ENCODE peak calls at places on chromosomes 12 and 14, in eight cellular contexts. One of them, this sample, is unnamed.

GRCh38 chr14:98177551-98177950 is 1094.4 kb downstream of the BCL11B start:
- DNase-seq in GM12865: peak; percentile 82
- DNase-seq in left ventricle myocardium inferior: no peak
- DNase-seq in A549: no peak
- DNase-seq in PC-3: no peak
- DNase-seq in epithelial cell of esophagus: no peak
- DNase-seq in AG04449: no peak
- DNase-seq in mesothelial cell of epicardium: no peak
- DNase-seq in this sample: no peak

GRCh38 chr14:57274551-57274950 is 5.8 kb downstream of the AP5M1 start:
- DNase-seq in GM12865: no peak
- DNase-seq in left ventricle myocardium inferior: no peak
- DNase-seq in A549: no peak
- DNase-seq in PC-3: no peak
- DNase-seq in epithelial cell of esophagus: no peak
- DNase-seq in AG04449: no peak
- DNase-seq in mesothelial cell of epicardium: no peak
- DNase-seq in this sample: no peak

GRCh38 chr14:54722791-54723432 is 156.0 kb downstream of the SAMD4A start:
- DNase-seq in GM12865: peak; percentile 52
- DNase-seq in left ventricle myocardium inferior: no peak
- DNase-seq in A549: peak; percentile 31
- DNase-seq in PC-3: peak; percentile 79
- DNase-seq in epithelial cell of esophagus: peak; percentile 60
- DNase-seq in AG04449: no peak
- DNase-seq in mesothelial cell of epicardium: no peak
- DNase-seq in this sample: peak; percentile 33

GRCh38 chr14:100618763-100619320 is 31.6 kb upstream of the BEGAIN start:
- DNase-seq in GM12865: no peak
- DNase-seq in left ventricle myocardium inferior: no peak
- DNase-seq in A549: no peak
- DNase-seq in PC-3: no peak
- DNase-seq in epithelial cell of esophagus: no peak
- DNase-seq in AG04449: no peak
- DNase-seq in mesothelial cell of epicardium: no peak
- DNase-seq in this sample: no peak

GRCh38 chr12:9148926-9149325 is 33.2 kb upstream of the A2M start:
- DNase-seq in GM12865: no peak
- DNase-seq in left ventricle myocardium inferior: no peak
- DNase-seq in A549: no peak
- DNase-seq in PC-3: no peak
- DNase-seq in epithelial cell of esophagus: no peak
- DNase-seq in AG04449: no peak
- DNase-seq in mesothelial cell of epicardium: no peak
- DNase-seq in this sample: no peak

GRCh38 chr14:94564381-94564780 is 3.1 kb downstream of the SERPINA4 start:
- DNase-seq in GM12865: no peak
- DNase-seq in left ventricle myocardium inferior: no peak
- DNase-seq in A549: no peak
- DNase-seq in PC-3: no peak
- DNase-seq in epithelial cell of esophagus: no peak
- DNase-seq in AG04449: no peak
- DNase-seq in mesothelial cell of epicardium: no peak
- DNase-seq in this sample: no peak

GRCh38 chr14:78638926-78639325 is 468.8 kb downstream of the NRXN3 start:
- DNase-seq in GM12865: no peak
- DNase-seq in left ventricle myocardium inferior: no peak
- DNase-seq in A549: no peak
- DNase-seq in PC-3: no peak
- DNase-seq in epithelial cell of esophagus: no peak
- DNase-seq in AG04449: no peak
- DNase-seq in mesothelial cell of epicardium: no peak
- DNase-seq in this sample: no peak

GRCh38 chr12:225012-225411 is 11.1 kb upstream of the SLC6A12 start:
- DNase-seq in GM12865: no peak
- DNase-seq in left ventricle myocardium inferior: no peak
- DNase-seq in A549: no peak
- DNase-seq in PC-3: no peak
- DNase-seq in epithelial cell of esophagus: no peak
- DNase-seq in AG04449: no peak
- DNase-seq in mesothelial cell of epicardium: no peak
- DNase-seq in this sample: no peak

GRCh38 chr14:56212541-56212940 is 94.3 kb downstream of the PELI2 start:
- DNase-seq in GM12865: no peak
- DNase-seq in left ventricle myocardium inferior: no peak
- DNase-seq in A549: no peak
- DNase-seq in PC-3: no peak
- DNase-seq in epithelial cell of esophagus: peak; percentile 19
- DNase-seq in AG04449: no peak
- DNase-seq in mesothelial cell of epicardium: no peak
- DNase-seq in this sample: no peak

GRCh38 chr12:52805000-52805399 is 8.9 kb downstream of the KRT4 start:
- DNase-seq in GM12865: no peak
- DNase-seq in left ventricle myocardium inferior: no peak
- DNase-seq in A549: peak; percentile 27
- DNase-seq in PC-3: no peak
- DNase-seq in epithelial cell of esophagus: no peak
- DNase-seq in AG04449: no peak
- DNase-seq in mesothelial cell of epicardium: no peak
- DNase-seq in this sample: no peak

GRCh38 chr14:99995700-99996356 is 69.4 kb upstream of the EVL start:
- DNase-seq in GM12865: peak; percentile 93
- DNase-seq in left ventricle myocardium inferior: peak; percentile 30
- DNase-seq in A549: peak; percentile 77
- DNase-seq in PC-3: peak; percentile 77
- DNase-seq in epithelial cell of esophagus: peak; percentile 74
- DNase-seq in AG04449: no peak
- DNase-seq in mesothelial cell of epicardium: no peak
- DNase-seq in this sample: peak; percentile 71

GRCh38 chr12:109289004-109289403 is 20.1 kb downstream of the FOXN4 start:
- DNase-seq in GM12865: no peak
- DNase-seq in left ventricle myocardium inferior: no peak
- DNase-seq in A549: no peak
- DNase-seq in PC-3: no peak
- DNase-seq in epithelial cell of esophagus: no peak
- DNase-seq in AG04449: no peak
- DNase-seq in mesothelial cell of epicardium: no peak
- DNase-seq in this sample: no peak

GRCh38 chr12:19967486-19967885 is 400.9 kb upstream of the PDE3A start:
- DNase-seq in GM12865: peak; percentile 32
- DNase-seq in left ventricle myocardium inferior: no peak
- DNase-seq in A549: peak; percentile 49
- DNase-seq in PC-3: peak; percentile 22
- DNase-seq in epithelial cell of esophagus: peak; percentile 78
- DNase-seq in AG04449: peak; percentile 94
- DNase-seq in mesothelial cell of epicardium: no peak
- DNase-seq in this sample: peak; percentile 58

GRCh38 chr14:32129124-32129523 is 52.0 kb downstream of the ARHGAP5 start:
- DNase-seq in GM12865: no peak
- DNase-seq in left ventricle myocardium inferior: no peak
- DNase-seq in A549: peak; percentile 24
- DNase-seq in PC-3: peak; percentile 81
- DNase-seq in epithelial cell of esophagus: peak; percentile 60
- DNase-seq in AG04449: no peak
- DNase-seq in mesothelial cell of epicardium: no peak
- DNase-seq in this sample: no peak

DNA sequence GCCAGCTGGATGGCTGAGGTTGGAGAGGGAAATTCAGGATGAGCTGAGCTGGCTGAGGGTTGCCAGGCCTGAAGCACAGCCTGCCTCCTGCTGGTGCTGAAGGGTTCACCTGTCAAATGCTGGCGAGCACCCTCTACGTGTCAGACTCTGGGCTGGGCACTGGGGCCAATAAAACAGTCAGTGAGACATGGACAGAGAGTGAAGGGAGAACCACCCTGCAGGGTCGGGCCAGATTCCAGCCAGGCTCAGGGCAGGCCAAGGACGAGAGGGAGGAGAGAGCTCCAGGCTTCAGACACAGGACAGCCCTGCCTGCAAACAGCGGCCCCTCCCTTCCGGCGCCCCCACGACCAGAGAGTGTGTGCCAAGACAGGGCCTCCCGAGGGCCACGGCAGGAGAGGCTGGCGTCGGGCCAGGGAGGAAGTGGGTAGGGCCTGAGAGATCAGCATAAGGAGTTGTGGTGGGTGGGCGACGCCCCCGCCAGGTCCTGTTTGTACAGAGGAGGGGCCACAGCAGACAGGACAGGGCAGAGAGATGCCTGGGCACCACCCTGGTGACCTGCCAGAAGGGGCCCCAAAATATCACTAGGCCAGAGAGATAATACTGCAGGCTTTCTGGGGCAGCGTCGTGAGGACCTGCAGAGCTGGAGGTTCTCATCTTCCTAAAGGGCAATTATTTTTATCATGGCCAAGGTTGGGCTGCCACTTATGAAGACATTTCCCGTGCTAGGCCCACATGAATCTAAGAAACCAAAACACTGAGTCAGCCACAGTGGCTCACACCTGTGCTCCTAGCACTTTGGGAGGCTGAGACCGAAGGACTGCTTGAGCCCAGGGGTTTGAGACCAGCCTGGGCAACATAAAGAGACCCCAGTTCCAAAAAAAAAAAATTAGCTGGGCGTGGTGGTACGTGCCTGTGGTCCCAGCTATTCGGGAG is 73.1 kb upstream of the GPR68 start:
- DNase-seq in GM12865: peak; percentile 71
- DNase-seq in left ventricle myocardium inferior: peak; percentile 82
- DNase-seq in A549: no peak
- DNase-seq in PC-3: peak; percentile 20
- DNase-seq in epithelial cell of esophagus: peak; percentile 64
- DNase-seq in AG04449: no peak
- DNase-seq in mesothelial cell of epicardium: no peak
- DNase-seq in this sample: peak; percentile 90
- TF ChIP-seq CTCF in GM12865: no peak
- TF ChIP-seq CTCF in left ventricle myocardium inferior: peak; percentile 26
- TF ChIP-seq CTCF in A549: no peak
- TF ChIP-seq CTCF in PC-3: peak; percentile 44
- TF ChIP-seq CTCF in epithelial cell of esophagus: peak; percentile 43
- TF ChIP-seq CTCF in AG04449: no peak
- TF ChIP-seq CTCF in mesothelial cell of epicardium: no peak
- TF ChIP-seq CTCF in this sample: peak; percentile 25

GRCh38 chr14:49461529-49462401 is 124.4 kb downstream of the RPS29 start:
- DNase-seq in GM12865: peak; percentile 85
- DNase-seq in left ventricle myocardium inferior: no peak
- DNase-seq in A549: peak; percentile 18
- DNase-seq in PC-3: peak; percentile 92
- DNase-seq in epithelial cell of esophagus: peak; percentile 84
- DNase-seq in AG04449: peak; percentile 33
- DNase-seq in mesothelial cell of epicardium: no peak
- DNase-seq in this sample: peak; percentile 85

GRCh38 chr14:49460647-49461046 is 125.5 kb downstream of the RPS29 start:
- DNase-seq in GM12865: no peak
- DNase-seq in left ventricle myocardium inferior: no peak
- DNase-seq in A549: no peak
- DNase-seq in PC-3: peak; percentile 19
- DNase-seq in epithelial cell of esophagus: no peak
- DNase-seq in AG04449: no peak
- DNase-seq in mesothelial cell of epicardium: no peak
- DNase-seq in this sample: no peak

GRCh38 chr14:49467091-49467490 is 119.1 kb downstream of the RPS29 start:
- DNase-seq in GM12865: no peak
- DNase-seq in left ventricle myocardium inferior: no peak
- DNase-seq in A549: no peak
- DNase-seq in PC-3: no peak
- DNase-seq in epithelial cell of esophagus: no peak
- DNase-seq in AG04449: no peak
- DNase-seq in mesothelial cell of epicardium: no peak
- DNase-seq in this sample: no peak

GRCh38 chr14:49463146-49463545 is 123.0 kb downstream of the RPS29 start:
- DNase-seq in GM12865: no peak
- DNase-seq in left ventricle myocardium inferior: no peak
- DNase-seq in A549: no peak
- DNase-seq in PC-3: no peak
- DNase-seq in epithelial cell of esophagus: no peak
- DNase-seq in AG04449: no peak
- DNase-seq in mesothelial cell of epicardium: no peak
- DNase-seq in this sample: no peak

GRCh38 chr14:49464885-49465284 is 121.3 kb downstream of the RPS29 start:
- DNase-seq in GM12865: no peak
- DNase-seq in left ventricle myocardium inferior: no peak
- DNase-seq in A549: peak; percentile 15
- DNase-seq in PC-3: peak; percentile 28
- DNase-seq in epithelial cell of esophagus: no peak
- DNase-seq in AG04449: no peak
- DNase-seq in mesothelial cell of epicardium: no peak
- DNase-seq in this sample: peak; percentile 14
- TF ChIP-seq CTCF in GM12865: no peak
- TF ChIP-seq CTCF in left ventricle myocardium inferior: no peak
- TF ChIP-seq CTCF in A549: no peak
- TF ChIP-seq CTCF in PC-3: peak; percentile 53
- TF ChIP-seq CTCF in epithelial cell of esophagus: peak; percentile 9
- TF ChIP-seq CTCF in AG04449: no peak
- TF ChIP-seq CTCF in mesothelial cell of epicardium: no peak
- TF ChIP-seq CTCF in this sample: no peak

DNA sequence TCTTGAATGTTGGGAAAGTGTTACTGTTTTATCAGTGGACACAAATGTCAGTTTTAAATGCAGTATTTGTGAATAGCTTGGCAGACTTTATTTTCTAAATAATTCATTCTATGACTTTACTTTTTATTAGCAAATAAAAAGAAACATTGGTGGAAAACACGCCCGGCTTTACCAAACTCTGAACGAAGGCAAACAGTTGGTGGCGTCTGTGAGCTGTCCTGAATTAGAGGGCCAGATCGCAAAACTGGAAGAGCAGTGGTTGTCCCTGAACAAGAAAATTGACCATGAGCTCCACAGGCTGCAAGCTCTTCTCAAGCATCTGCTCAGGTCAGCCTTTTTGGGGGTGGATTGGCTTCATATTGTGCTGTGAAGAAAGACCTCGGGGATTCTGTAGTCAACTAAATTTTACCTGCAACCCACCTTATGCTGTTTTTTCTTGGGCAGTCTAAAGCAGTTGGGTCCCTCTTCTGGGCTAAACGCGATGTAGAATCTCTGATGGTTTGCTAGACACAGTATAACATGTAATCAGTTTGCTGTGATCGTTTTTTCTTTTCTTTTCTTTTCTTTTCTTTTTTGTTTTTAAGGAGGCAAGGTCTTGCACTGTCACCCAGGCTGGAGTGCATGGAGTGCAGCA is 156.4 kb downstream of the ESR2 start:
- DNase-seq in GM12865: peak; percentile 20
- DNase-seq in left ventricle myocardium inferior: no peak
- DNase-seq in A549: no peak
- DNase-seq in PC-3: peak; percentile 64
- DNase-seq in epithelial cell of esophagus: no peak
- DNase-seq in AG04449: no peak
- DNase-seq in mesothelial cell of epicardium: no peak
- DNase-seq in this sample: no peak
- TF ChIP-seq CTCF in GM12865: peak; percentile 17
- TF ChIP-seq CTCF in left ventricle myocardium inferior: peak; percentile 44
- TF ChIP-seq CTCF in A549: no peak
- TF ChIP-seq CTCF in PC-3: peak; percentile 78
- TF ChIP-seq CTCF in epithelial cell of esophagus: no peak
- TF ChIP-seq CTCF in AG04449: peak; percentile 28
- TF ChIP-seq CTCF in mesothelial cell of epicardium: no peak
- TF ChIP-seq CTCF in this sample: no peak

DNA sequence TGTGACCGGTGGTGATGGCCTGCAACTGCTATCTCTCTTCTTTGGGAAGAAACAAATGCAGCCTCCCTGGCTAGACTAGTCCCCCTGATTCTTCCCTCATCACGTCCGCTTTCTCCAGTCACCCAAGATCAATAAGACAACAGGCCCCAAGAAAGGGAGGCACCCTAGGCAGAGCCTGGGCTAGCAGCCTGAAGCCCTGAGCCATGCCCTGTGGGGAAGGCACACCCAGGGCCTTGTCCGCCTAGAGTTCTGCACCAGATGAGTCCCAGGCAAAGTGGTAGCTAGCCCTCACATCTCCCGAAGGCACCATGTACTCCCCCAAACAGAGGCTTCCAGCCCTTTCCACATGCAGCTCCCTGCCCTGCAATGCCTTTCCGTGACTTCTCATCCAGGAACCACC is 35.1 kb downstream of the CAMKK2 start:
- DNase-seq in GM12865: no peak
- DNase-seq in left ventricle myocardium inferior: no peak
- DNase-seq in A549: no peak
- DNase-seq in PC-3: no peak
- DNase-seq in epithelial cell of esophagus: no peak
- DNase-seq in AG04449: no peak
- DNase-seq in mesothelial cell of epicardium: no peak
- DNase-seq in this sample: no peak
- TF ChIP-seq CTCF in GM12865: no peak
- TF ChIP-seq CTCF in left ventricle myocardium inferior: no peak
- TF ChIP-seq CTCF in A549: no peak
- TF ChIP-seq CTCF in PC-3: no peak
- TF ChIP-seq CTCF in epithelial cell of esophagus: no peak
- TF ChIP-seq CTCF in AG04449: no peak
- TF ChIP-seq CTCF in mesothelial cell of epicardium: no peak
- TF ChIP-seq CTCF in this sample: no peak

This sample was measured in MCF 10A.